ENCODE peak calls at places on chromosomes 16 and 17, in nine cellular contexts. One of them, this sample, is unnamed.

GRCh38 chr17:13462161-13462560 is 139.6 kb downstream of the HS3ST3A1 start:
- DNase-seq in spleen: no peak
- DNase-seq in colonic mucosa: no peak
- DNase-seq in CD8-positive, alpha-beta T cell: no peak
- DNase-seq in BJ: peak
- DNase-seq in GM23338: no peak
- DNase-seq in fibroblast of lung: peak
- DNase-seq in right lobe of liver: no peak
- DNase-seq in cardiac fibroblast: peak
- DNase-seq in this sample: peak

GRCh38 chr17:63399316-63399715 is 46.8 kb downstream of the CYB561 start:
- DNase-seq in spleen: no peak
- DNase-seq in colonic mucosa: no peak
- DNase-seq in CD8-positive, alpha-beta T cell: no peak
- DNase-seq in BJ: peak
- DNase-seq in GM23338: no peak
- DNase-seq in fibroblast of lung: peak
- DNase-seq in right lobe of liver: no peak
- DNase-seq in cardiac fibroblast: peak
- DNase-seq in this sample: peak

GRCh38 chr16:9901-10665 is 43.3 kb downstream of the POLR3K start:
- DNase-seq in spleen: no peak
- DNase-seq in colonic mucosa: no peak
- DNase-seq in CD8-positive, alpha-beta T cell: no peak
- DNase-seq in BJ: no peak
- DNase-seq in GM23338: peak
- DNase-seq in fibroblast of lung: no peak
- DNase-seq in right lobe of liver: peak
- DNase-seq in cardiac fibroblast: no peak
- DNase-seq in this sample: no peak

GRCh38 chr17:32936894-32937500 is 9.0 kb downstream of the TMEM98 start:
- DNase-seq in spleen: peak
- DNase-seq in colonic mucosa: peak
- DNase-seq in CD8-positive, alpha-beta T cell: peak
- DNase-seq in BJ: no peak
- DNase-seq in GM23338: peak
- DNase-seq in fibroblast of lung: peak
- DNase-seq in right lobe of liver: peak
- DNase-seq in cardiac fibroblast: peak
- DNase-seq in this sample: peak

GRCh38 chr16:58584831-58585505 is 44.7 kb downstream of the CNOT1 start:
- DNase-seq in spleen: no peak
- DNase-seq in colonic mucosa: no peak
- DNase-seq in CD8-positive, alpha-beta T cell: no peak
- DNase-seq in BJ: no peak
- DNase-seq in GM23338: no peak
- DNase-seq in fibroblast of lung: peak
- DNase-seq in right lobe of liver: no peak
- DNase-seq in cardiac fibroblast: no peak
- DNase-seq in this sample: no peak

GRCh38 chr17:75845933-75846700 is 1.9 kb upstream of the UNC13D start:
- DNase-seq in spleen: peak
- DNase-seq in colonic mucosa: peak
- DNase-seq in CD8-positive, alpha-beta T cell: no peak
- DNase-seq in BJ: no peak
- DNase-seq in GM23338: no peak
- DNase-seq in fibroblast of lung: no peak
- DNase-seq in right lobe of liver: no peak
- DNase-seq in cardiac fibroblast: no peak
- DNase-seq in this sample: no peak

GRCh38 chr17:48997827-48998556 is 807 bp downstream of the IGF2BP1 start:
- DNase-seq in spleen: no peak
- DNase-seq in colonic mucosa: no peak
- DNase-seq in CD8-positive, alpha-beta T cell: no peak
- DNase-seq in BJ: no peak
- DNase-seq in GM23338: peak
- DNase-seq in fibroblast of lung: peak
- DNase-seq in right lobe of liver: no peak
- DNase-seq in cardiac fibroblast: no peak
- DNase-seq in this sample: no peak

GRCh38 chr17:81607431-81607830 is 29.5 kb downstream of the NPLOC4 start:
- DNase-seq in spleen: no peak
- DNase-seq in colonic mucosa: no peak
- DNase-seq in CD8-positive, alpha-beta T cell: no peak
- DNase-seq in BJ: no peak
- DNase-seq in GM23338: no peak
- DNase-seq in fibroblast of lung: peak
- DNase-seq in right lobe of liver: no peak
- DNase-seq in cardiac fibroblast: peak
- DNase-seq in this sample: peak

GRCh38 chr17:17420561-17421269 is 56.1 kb upstream of the MED9 start:
- DNase-seq in spleen: no peak
- DNase-seq in colonic mucosa: no peak
- DNase-seq in CD8-positive, alpha-beta T cell: no peak
- DNase-seq in BJ: no peak
- DNase-seq in GM23338: no peak
- DNase-seq in fibroblast of lung: no peak
- DNase-seq in right lobe of liver: no peak
- DNase-seq in cardiac fibroblast: peak
- DNase-seq in this sample: no peak

GRCh38 chr17:72517413-72518237 is 396.8 kb downstream of the SOX9 start:
- DNase-seq in spleen: no peak
- DNase-seq in colonic mucosa: no peak
- DNase-seq in CD8-positive, alpha-beta T cell: no peak
- DNase-seq in BJ: no peak
- DNase-seq in GM23338: no peak
- DNase-seq in fibroblast of lung: peak
- DNase-seq in right lobe of liver: no peak
- DNase-seq in cardiac fibroblast: no peak
- DNase-seq in this sample: no peak

GRCh38 chr17:72520665-72521303 is 400.0 kb downstream of the SOX9 start:
- DNase-seq in spleen: no peak
- DNase-seq in colonic mucosa: no peak
- DNase-seq in CD8-positive, alpha-beta T cell: no peak
- DNase-seq in BJ: no peak
- DNase-seq in GM23338: no peak
- DNase-seq in fibroblast of lung: no peak
- DNase-seq in right lobe of liver: no peak
- DNase-seq in cardiac fibroblast: no peak
- DNase-seq in this sample: no peak

GRCh38 chr17:72518810-72519597 is 398.2 kb downstream of the SOX9 start:
- DNase-seq in spleen: no peak
- DNase-seq in colonic mucosa: peak
- DNase-seq in CD8-positive, alpha-beta T cell: no peak
- DNase-seq in BJ: no peak
- DNase-seq in GM23338: no peak
- DNase-seq in fibroblast of lung: peak
- DNase-seq in right lobe of liver: no peak
- DNase-seq in cardiac fibroblast: no peak
- DNase-seq in this sample: no peak

GRCh38 chr17:72518333-72518732 is 397.5 kb downstream of the SOX9 start:
- DNase-seq in spleen: no peak
- DNase-seq in colonic mucosa: no peak
- DNase-seq in CD8-positive, alpha-beta T cell: no peak
- DNase-seq in BJ: no peak
- DNase-seq in GM23338: no peak
- DNase-seq in fibroblast of lung: no peak
- DNase-seq in right lobe of liver: no peak
- DNase-seq in cardiac fibroblast: no peak
- DNase-seq in this sample: no peak

DNA sequence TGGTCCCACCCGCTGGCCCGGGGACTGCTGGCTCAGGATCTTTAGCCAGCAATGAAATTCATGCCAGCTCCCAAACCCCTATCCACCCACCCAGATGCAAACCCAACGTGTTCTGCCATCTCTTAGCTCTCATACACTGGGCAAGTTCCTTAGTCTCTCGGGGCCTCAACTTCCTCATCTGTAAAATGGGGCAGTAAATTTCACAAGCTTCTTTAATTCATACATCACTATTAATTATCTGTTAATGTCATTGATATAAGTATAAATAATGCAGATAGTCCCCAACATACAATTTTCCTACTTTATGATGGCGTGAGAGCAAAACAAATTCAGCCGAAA is 398.7 kb downstream of the SOX9 start:
- DNase-seq in spleen: no peak
- DNase-seq in colonic mucosa: no peak
- DNase-seq in CD8-positive, alpha-beta T cell: no peak
- DNase-seq in BJ: no peak
- DNase-seq in GM23338: no peak
- DNase-seq in fibroblast of lung: no peak
- DNase-seq in right lobe of liver: no peak
- DNase-seq in cardiac fibroblast: no peak
- DNase-seq in this sample: no peak
- H3K4me3 ChIP-seq in spleen: no peak
- H3K4me3 ChIP-seq in colonic mucosa: no peak
- H3K4me3 ChIP-seq in CD8-positive, alpha-beta T cell: no peak
- H3K4me3 ChIP-seq in BJ: no peak
- H3K4me3 ChIP-seq in GM23338: no peak
- H3K4me3 ChIP-seq in fibroblast of lung: no peak
- H3K4me3 ChIP-seq in right lobe of liver: no peak
- H3K4me3 ChIP-seq in cardiac fibroblast: no peak
- H3K4me3 ChIP-seq in this sample: no peak

GRCh38 chr17:39276113-39276512 is 50.4 kb upstream of the STAC2 start:
- DNase-seq in spleen: no peak
- DNase-seq in colonic mucosa: no peak
- DNase-seq in CD8-positive, alpha-beta T cell: no peak
- DNase-seq in BJ: no peak
- DNase-seq in GM23338: no peak
- DNase-seq in fibroblast of lung: no peak
- DNase-seq in right lobe of liver: no peak
- DNase-seq in cardiac fibroblast: no peak
- DNase-seq in this sample: no peak

GRCh38 chr17:39271546-39271945 is 45.8 kb upstream of the STAC2 start:
- DNase-seq in spleen: no peak
- DNase-seq in colonic mucosa: no peak
- DNase-seq in CD8-positive, alpha-beta T cell: no peak
- DNase-seq in BJ: no peak
- DNase-seq in GM23338: no peak
- DNase-seq in fibroblast of lung: no peak
- DNase-seq in right lobe of liver: no peak
- DNase-seq in cardiac fibroblast: peak
- DNase-seq in this sample: peak

DNA sequence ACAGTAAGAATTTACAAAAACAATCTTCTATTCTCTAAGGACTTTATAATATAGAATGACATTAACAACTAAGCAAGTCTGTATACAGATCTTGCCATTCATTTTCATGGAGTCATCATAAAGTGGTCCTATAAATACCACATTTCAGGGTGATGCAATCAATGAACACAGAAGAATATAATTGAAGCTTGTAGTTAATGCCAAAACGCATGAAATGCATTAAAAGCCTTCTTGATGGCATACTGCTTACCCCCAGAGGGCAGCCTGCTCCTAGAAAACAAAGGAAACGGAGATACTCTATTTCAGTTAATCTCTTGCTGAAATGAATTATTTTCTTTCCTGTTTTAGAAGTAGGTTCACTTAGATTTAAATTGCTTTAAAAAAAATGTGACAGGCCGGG is 45.2 kb upstream of the STAC2 start:
- DNase-seq in spleen: no peak
- DNase-seq in colonic mucosa: no peak
- DNase-seq in CD8-positive, alpha-beta T cell: no peak
- DNase-seq in BJ: peak
- DNase-seq in GM23338: peak
- DNase-seq in fibroblast of lung: peak
- DNase-seq in right lobe of liver: no peak
- DNase-seq in cardiac fibroblast: peak
- DNase-seq in this sample: peak
- TF ChIP-seq CTCF in spleen: peak
- TF ChIP-seq CTCF in colonic mucosa: no peak
- TF ChIP-seq CTCF in CD8-positive, alpha-beta T cell: no peak
- TF ChIP-seq CTCF in BJ: peak
- TF ChIP-seq CTCF in GM23338: peak
- TF ChIP-seq CTCF in fibroblast of lung: peak
- TF ChIP-seq CTCF in right lobe of liver: peak
- TF ChIP-seq CTCF in cardiac fibroblast: peak
- TF ChIP-seq CTCF in this sample: peak

GRCh38 chr16:10692470-10692869 is 2.3 kb downstream of the TEKT5 start:
- DNase-seq in spleen: no peak
- DNase-seq in colonic mucosa: no peak
- DNase-seq in CD8-positive, alpha-beta T cell: no peak
- DNase-seq in BJ: no peak
- DNase-seq in GM23338: no peak
- DNase-seq in fibroblast of lung: no peak
- DNase-seq in right lobe of liver: no peak
- DNase-seq in cardiac fibroblast: no peak
- DNase-seq in this sample: no peak

GRCh38 chr16:10684541-10685151 is 10.1 kb downstream of the TEKT5 start:
- DNase-seq in spleen: no peak
- DNase-seq in colonic mucosa: no peak
- DNase-seq in CD8-positive, alpha-beta T cell: no peak
- DNase-seq in BJ: no peak
- DNase-seq in GM23338: no peak
- DNase-seq in fibroblast of lung: no peak
- DNase-seq in right lobe of liver: no peak
- DNase-seq in cardiac fibroblast: no peak
- DNase-seq in this sample: no peak

GRCh38 chr16:10688726-10689125 is 6.0 kb downstream of the TEKT5 start:
- DNase-seq in spleen: no peak
- DNase-seq in colonic mucosa: no peak
- DNase-seq in CD8-positive, alpha-beta T cell: no peak
- DNase-seq in BJ: no peak
- DNase-seq in GM23338: no peak
- DNase-seq in fibroblast of lung: no peak
- DNase-seq in right lobe of liver: no peak
- DNase-seq in cardiac fibroblast: no peak
- DNase-seq in this sample: no peak

GRCh38 chr16:10685709-10686108 is 9.0 kb downstream of the TEKT5 start:
- DNase-seq in spleen: no peak
- DNase-seq in colonic mucosa: no peak
- DNase-seq in CD8-positive, alpha-beta T cell: no peak
- DNase-seq in BJ: no peak
- DNase-seq in GM23338: no peak
- DNase-seq in fibroblast of lung: no peak
- DNase-seq in right lobe of liver: no peak
- DNase-seq in cardiac fibroblast: no peak
- DNase-seq in this sample: no peak

GRCh38 chr16:10688291-10688690 is 6.4 kb downstream of the TEKT5 start:
- DNase-seq in spleen: no peak
- DNase-seq in colonic mucosa: peak
- DNase-seq in CD8-positive, alpha-beta T cell: no peak
- DNase-seq in BJ: no peak
- DNase-seq in GM23338: no peak
- DNase-seq in fibroblast of lung: no peak
- DNase-seq in right lobe of liver: no peak
- DNase-seq in cardiac fibroblast: no peak
- DNase-seq in this sample: no peak
- H3K4me3 ChIP-seq in spleen: no peak
- H3K4me3 ChIP-seq in colonic mucosa: no peak
- H3K4me3 ChIP-seq in CD8-positive, alpha-beta T cell: no peak
- H3K4me3 ChIP-seq in BJ: no peak
- H3K4me3 ChIP-seq in GM23338: no peak
- H3K4me3 ChIP-seq in fibroblast of lung: no peak
- H3K4me3 ChIP-seq in right lobe of liver: no peak
- H3K4me3 ChIP-seq in cardiac fibroblast: no peak
- H3K4me3 ChIP-seq in this sample: no peak

DNA sequence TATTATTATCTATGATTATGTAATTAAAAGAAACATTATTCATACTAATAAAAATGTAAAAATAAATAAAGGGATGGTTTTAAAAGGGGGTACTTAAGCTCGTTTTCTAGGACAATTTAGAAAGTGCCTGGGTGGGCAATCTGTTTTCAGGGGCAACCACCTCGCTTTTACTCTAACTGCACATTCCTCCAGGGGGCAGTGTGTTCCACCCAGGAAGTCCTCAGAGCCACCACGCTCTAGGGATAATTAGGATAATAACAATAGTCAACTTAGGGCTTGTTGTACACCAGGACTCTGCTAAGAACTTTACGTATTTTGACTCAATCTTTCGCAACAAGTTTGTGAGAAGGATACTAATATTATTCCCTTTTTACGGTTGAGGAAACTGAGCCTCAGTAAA is 396.7 kb upstream of the MAF start:
- DNase-seq in spleen: no peak
- DNase-seq in colonic mucosa: no peak
- DNase-seq in CD8-positive, alpha-beta T cell: no peak
- DNase-seq in BJ: no peak
- DNase-seq in GM23338: peak
- DNase-seq in fibroblast of lung: peak
- DNase-seq in right lobe of liver: no peak
- DNase-seq in cardiac fibroblast: peak
- DNase-seq in this sample: peak
- TF ChIP-seq CTCF in spleen: peak
- TF ChIP-seq CTCF in colonic mucosa: no peak
- TF ChIP-seq CTCF in CD8-positive, alpha-beta T cell: no peak
- TF ChIP-seq CTCF in BJ: peak
- TF ChIP-seq CTCF in GM23338: peak
- TF ChIP-seq CTCF in fibroblast of lung: no peak
- TF ChIP-seq CTCF in right lobe of liver: peak
- TF ChIP-seq CTCF in cardiac fibroblast: peak
- TF ChIP-seq CTCF in this sample: peak

This sample was measured in foreskin fibroblast.